ENCODE peak calls at places on chromosomes 5 and 9, in eight cellular contexts. J, Y, O, M, B, P, W and K are unnamed samples.

GRCh38 chr9:12694013-12694412 is 828 bp downstream of the TYRP1 start:
- DNase-seq in W (no peak), O (no peak), B (no peak), J (no peak), M (no peak), Y (no peak), P (no peak), K (no peak)

GRCh38 chr5:96861044-96861443 is 15.3 kb upstream of the ERAP2 start:
- DNase-seq in P (no peak), O (no peak), M (no peak), W (no peak), Y (no peak), B (no peak), J (no peak), K (no peak)

GRCh38 chr5:68535121-68535520 is 319.6 kb downstream of the PIK3R1 start:
- DNase-seq in W (no peak), O (no peak), M (no peak), B (no peak), J (no peak), P (no peak), Y (no peak), K (no peak)

GRCh38 chr5:62640437-62640836 is 61.8 kb downstream of the LRRC70 start:
- DNase-seq in W (no peak), O (no peak), M (no peak), J (no peak), Y (no peak), B (no peak), P (no peak), K (no peak)

GRCh38 chr5:161261693-161262323 is 284.7 kb downstream of the GABRB2 start:
- DNase-seq in O (no peak), Y (no peak), W (no peak), J (no peak), P (no peak), B (no peak), M (no peak), K (no peak)

GRCh38 chr5:10555134-10555733 is 8.6 kb upstream of the ANKRD33B start:
- DNase-seq in B (no peak), O (no peak), M (no peak), P (no peak), W (no peak), J (peak; percentile 12), Y (no peak), K (peak; percentile 51)

GRCh38 chr9:135565636-135566035 is 4.1 kb downstream of the PAEP start:
- DNase-seq in M (no peak), Y (no peak), O (no peak), B (no peak), J (no peak), W (no peak), P (no peak), K (no peak)

GRCh38 chr9:131799177-131799823 is 59.4 kb upstream of the RAPGEF1 start:
- DNase-seq in B (no peak), Y (no peak), O (peak; percentile 48), J (no peak), M (peak; percentile 52), W (peak; percentile 24), P (no peak), K (peak; percentile 56)

GRCh38 chr5:177128551-177128976 is 5.0 kb upstream of the NSD1 start:
- DNase-seq in W (no peak), B (no peak), P (no peak), Y (peak; percentile 22), M (no peak), J (no peak), O (no peak), K (no peak)

GRCh38 chr9:20593551-20593950 is 28.7 kb downstream of the MLLT3 start:
- DNase-seq in M (no peak), Y (no peak), O (no peak), B (no peak), W (no peak), P (no peak), J (no peak), K (peak; percentile 87)

GRCh38 chr5:74177995-74178394 is 462.5 kb downstream of the ENC1 start:
- DNase-seq in Y (no peak), W (no peak), P (no peak), O (no peak), B (no peak), J (no peak), M (no peak), K (no peak)

GRCh38 chr9:34623386-34624235 is 3.3 kb upstream of the DCTN3 start:
- DNase-seq in B (no peak), J (no peak), M (no peak), Y (no peak), P (no peak), W (no peak), O (no peak), K (no peak)

GRCh38 chr5:91381134-91381773 is 1.9 kb downstream of the ARRDC3 start:
- DNase-seq in W (no peak), Y (no peak), O (no peak), J (no peak), B (no peak), M (no peak), P (no peak), K (no peak)

GRCh38 chr5:95697781-95698681 is 15.2 kb upstream of the SPATA9 start:
- DNase-seq in B (no peak), M (no peak), Y (no peak), O (no peak), J (no peak), P (no peak), W (no peak), K (no peak)

GRCh38 chr9:129587487-129588262 is 33.2 kb downstream of the C9orf50 start:
- DNase-seq in O (no peak), P (no peak), M (no peak), J (no peak), Y (no peak), W (no peak), B (peak; percentile 77), K (no peak)

GRCh38 chr9:122179690-122180074 is 20.0 kb downstream of the MORN5 start:
- DNase-seq in W (peak; percentile 59), B (no peak), J (no peak), M (peak; percentile 74), P (no peak), O (no peak), Y (no peak), K (no peak)

GRCh38 chr9:89122944-89123343 is 55.7 kb downstream of the SHC3 start:
- DNase-seq in M (peak; percentile 10), P (no peak), O (no peak), Y (no peak), W (no peak), J (no peak), B (no peak), K (peak; percentile 41)
- TF ChIP-seq CTCF in M (no peak), P (no peak), O (no peak), Y (no peak), W (no peak), J (no peak), B (no peak), K (no peak)

GRCh38 chr9:114497727-114498382 is 7.4 kb downstream of the WHRN start:
- DNase-seq in J (no peak), B (no peak), Y (no peak), O (no peak), P (no peak), W (no peak), M (no peak), K (no peak)
- H3K4me3 ChIP-seq in J (no peak overlapping the region), B (no peak overlapping the region), Y (no peak overlapping the region), O (no peak overlapping the region), P (no peak overlapping the region), W (no peak overlapping the region), M (no peak overlapping the region), K (no peak overlapping the region)

DNA sequence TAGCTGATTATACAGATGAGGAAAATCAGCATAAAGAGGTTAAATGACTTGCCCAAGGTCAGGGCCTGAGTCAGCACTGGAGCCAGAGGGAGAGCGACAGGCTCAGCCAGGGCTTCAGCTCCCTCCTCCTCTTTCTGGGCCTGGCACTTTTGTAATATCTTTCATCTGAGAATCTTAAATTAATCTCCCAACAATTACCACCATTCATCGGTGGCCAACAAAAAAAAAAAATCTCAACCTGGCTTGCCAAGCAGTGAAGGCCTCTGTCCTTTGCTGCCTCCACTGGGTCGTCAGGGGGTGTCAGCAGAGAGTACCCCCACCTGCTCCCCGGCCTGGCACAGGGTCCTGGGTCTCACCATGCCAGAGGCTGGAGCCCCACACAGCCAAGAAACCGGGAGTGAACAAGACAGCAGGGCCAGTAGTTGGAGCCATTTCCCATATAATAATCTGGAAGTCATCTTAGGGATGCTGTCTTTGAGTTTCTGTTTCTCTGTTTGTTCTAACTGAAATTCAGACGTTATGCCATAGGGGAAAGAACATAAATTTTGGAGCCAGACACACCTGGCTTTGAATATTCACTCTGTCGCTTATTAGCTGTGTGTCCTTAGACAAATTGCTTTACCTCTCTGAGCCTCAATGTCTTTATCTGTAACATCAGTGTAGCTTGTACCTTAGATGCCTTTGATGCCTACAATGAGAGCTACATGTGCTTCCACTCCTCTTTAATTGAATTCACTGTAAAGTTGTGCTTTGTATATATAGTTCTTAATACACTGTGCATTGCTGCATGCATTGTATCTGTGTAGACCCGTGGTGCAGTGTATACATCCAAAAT is 299.9 kb upstream of the MSX2 start:
- DNase-seq in M (no peak), W (no peak), J (no peak), Y (no peak), P (no peak), B (no peak), O (no peak), K (no peak)
- TF ChIP-seq CTCF in M (no peak), W (no peak), J (no peak), Y (no peak), P (no peak), B (no peak), O (no peak), K (no peak)

GRCh38 chr5:159030357-159030756 is 69.4 kb downstream of the EBF1 start:
- DNase-seq in P (no peak), Y (no peak), B (no peak), M (no peak), W (no peak), O (no peak), J (no peak), K (no peak)

GRCh38 chr5:159032656-159033350 is 66.9 kb downstream of the EBF1 start:
- DNase-seq in B (no peak), M (no peak), J (no peak), O (no peak), W (no peak), P (no peak), Y (no peak), K (no peak)

GRCh38 chr5:159033351-159033657 is 66.4 kb downstream of the EBF1 start:
- DNase-seq in J (no peak), Y (no peak), B (no peak), P (no peak), O (no peak), M (no peak), W (no peak), K (peak; percentile 72)

GRCh38 chr5:159031915-159032314 is 67.8 kb downstream of the EBF1 start:
- DNase-seq in B (no peak), O (no peak), P (no peak), J (no peak), Y (no peak), M (no peak), W (no peak), K (no peak)

GRCh38 chr5:159031513-159031912 is 68.2 kb downstream of the EBF1 start:
- DNase-seq in M (no peak), Y (no peak), B (no peak), W (no peak), O (no peak), J (no peak), P (no peak), K (peak; percentile 31)
- H3K4me3 ChIP-seq in M (no peak overlapping the region), Y (no peak overlapping the region), B (no peak overlapping the region), W (no peak overlapping the region), O (no peak overlapping the region), J (no peak overlapping the region), P (no peak overlapping the region), K (no peak overlapping the region)